ENCODE peak calls at places on chromosomes 11 and 22, in nine cellular contexts. T is GM23248; D is NCI-H1105 treated with DMSO at 0.1 percent for 48 hours; K is NCI-H1092 treated with DMSO at 0.1 percent for 48 hours; E is stimulated activated naive CD8-positive, alpha-beta T cell treated with anti-CD3 and anti-CD28 coated beads, Interleukin-15, amount 100 ng/mL, for 72 hours; I is pons; J is amygdala; L is colonic mucosa; U is stimulated activated CD4-positive, alpha-beta T cell treated with anti-CD3 and anti-CD28 coated beads, TNF-alpha, amount 100 ng/mL, for 1 hour. W is an unnamed sample.

GRCh38 chr11:94768602-94769511 is 701 bp downstream of the AMOTL1 start:
- DNase-seq in T (peak), D (peak), K (peak), E (peak), I (no peak), J (no peak), L (no peak), U (no peak), W (peak)

GRCh38 chr22:50303848-50304527 is 3.5 kb downstream of the PLXNB2 start:
- DNase-seq in T (peak), D (no peak), K (no peak), E (no peak), I (peak), J (no peak), L (peak), U (no peak), W (peak)

GRCh38 chr11:63914896-63915681 is 1.9 kb downstream of the RCOR2 start:
- DNase-seq in T (peak), D (no peak), K (no peak), E (no peak), I (no peak), J (no peak), L (no peak), U (no peak), W (no peak)

GRCh38 chr22:40190501-40190900 is 12.8 kb downstream of the TNRC6B start:
- DNase-seq in T (no peak), D (no peak), K (no peak), E (no peak), I (no peak), J (no peak), L (no peak), U (no peak), W (no peak)

GRCh38 chr11:13963169-13963948 is 836 bp downstream of the SPON1 start:
- DNase-seq in T (peak), D (peak), K (no peak), E (peak), I (no peak), J (no peak), L (peak), U (no peak), W (no peak)

GRCh38 chr11:125945011-125945796 is 640 bp upstream of the VSIG10L2 start:
- DNase-seq in T (no peak), D (no peak), K (no peak), E (no peak), I (no peak), J (no peak), L (no peak), U (no peak), W (no peak)

GRCh38 chr11:100932474-100933100 is 197.0 kb downstream of the PGR start:
- DNase-seq in T (peak), D (peak), K (peak), E (no peak), I (peak), J (no peak), L (no peak), U (no peak), W (peak)

GRCh38 chr11:19512621-19513020 is 200.0 kb upstream of the NAV2 start:
- DNase-seq in T (peak), D (no peak), K (no peak), E (no peak), I (no peak), J (no peak), L (no peak), U (no peak), W (no peak)

GRCh38 chr11:61972112-61972795 is 4.8 kb upstream of the FTH1 start:
- DNase-seq in T (no peak), D (no peak), K (no peak), E (no peak), I (no peak), J (no peak), L (no peak), U (no peak), W (no peak)

GRCh38 chr11:75268626-75269366 is 28.2 kb downstream of the TPBGL start:
- DNase-seq in T (no peak), D (no peak), K (no peak), E (no peak), I (no peak), J (no peak), L (no peak), U (no peak), W (no peak)

GRCh38 chr11:63564056-63564784 is 1.0 kb upstream of the PLAAT2 start:
- DNase-seq in T (no peak), D (peak), K (no peak), E (peak), I (peak), J (peak), L (peak), U (no peak), W (no peak)

GRCh38 chr11:118889796-118890195 is 6.1 kb downstream of the CXCR5 start:
- DNase-seq in T (peak), D (no peak), K (no peak), E (no peak), I (no peak), J (peak), L (no peak), U (no peak), W (no peak)

GRCh38 chr11:61732705-61733104 is 19.7 kb upstream of the MYRF start:
- DNase-seq in T (peak), D (no peak), K (no peak), E (no peak), I (no peak), J (no peak), L (no peak), U (no peak), W (no peak)

GRCh38 chr22:19271856-19272535 is 19.5 kb downstream of the CLTCL1 start:
- DNase-seq in T (no peak), D (no peak), K (no peak), E (no peak), I (no peak), J (no peak), L (no peak), U (no peak), W (peak)

GRCh38 chr11:6238902-6239301 is at the start of gene CNGA4:
- DNase-seq in T (no peak), D (no peak), K (no peak), E (no peak), I (no peak), J (no peak), L (no peak), U (no peak), W (no peak)

GRCh38 chr11:8584096-8584495 is 9.9 kb downstream of the STK33 start:
- DNase-seq in T (peak), D (no peak), K (no peak), E (no peak), I (no peak), J (no peak), L (no peak), U (no peak), W (no peak)

GRCh38 chr22:36933629-36934028 is 20.2 kb downstream of the CSF2RB start:
- DNase-seq in T (no peak), D (no peak), K (no peak), E (no peak), I (no peak), J (no peak), L (no peak), U (no peak), W (no peak)

GRCh38 chr22:38129021-38129420 is 18.5 kb upstream of the BAIAP2L2 start:
- DNase-seq in T (no peak), D (no peak), K (no peak), E (no peak), I (no peak), J (no peak), L (no peak), U (no peak), W (no peak)

GRCh38 chr22:37675930-37676571 is 615 bp downstream of the LGALS1 start:
- DNase-seq in T (peak), D (no peak), K (no peak), E (peak), I (peak), J (no peak), L (peak), U (no peak), W (peak)

GRCh38 chr11:19437760-19438159 is 197.0 kb upstream of the E2F8 start:
- DNase-seq in T (peak), D (no peak), K (no peak), E (no peak), I (no peak), J (no peak), L (no peak), U (no peak), W (peak)

GRCh38 chr11:17609536-17610401 is 62.7 kb downstream of the OTOG start:
- DNase-seq in T (no peak), D (no peak), K (no peak), E (no peak), I (no peak), J (no peak), L (peak), U (no peak), W (no peak)

GRCh38 chr11:61367406-61367805 is 5.2 kb downstream of the TMEM138 start:
- DNase-seq in T (no peak), D (no peak), K (no peak), E (no peak), I (no peak), J (no peak), L (no peak), U (no peak), W (no peak)

GRCh38 chr22:21624120-21624879 is 5.5 kb downstream of the YDJC start:
- DNase-seq in T (peak), D (no peak), K (no peak), E (no peak), I (no peak), J (no peak), L (peak), U (no peak), W (peak)

GRCh38 chr11:69368119-69368880 is 74.3 kb downstream of the MYEOV start:
- DNase-seq in T (no peak), D (no peak), K (no peak), E (no peak), I (no peak), J (no peak), L (peak), U (no peak), W (no peak)